ENCODE peak calls at places on chromosomes 2 and 18, in seven cellular contexts. U is lower leg skin, R is esophagus muscularis mucosa, Z is fibroblast of the aortic adventitia, I is adrenal gland, D is fibroblast of mammary gland, H is foreskin fibroblast. X is an unnamed sample.

GRCh38 chr2:85326946-85327756 is 638 bp downstream of the TGOLN2 start:
- DNase-seq in I (peak), D (peak), R (no peak), H (peak), U (peak), Z (peak), X (peak)

GRCh38 chr2:17518212-17519154 is at the start of gene RAD51AP2:
- DNase-seq in U (peak), R (peak), D (peak), H (peak), I (peak), Z (peak), X (no peak)

GRCh38 chr2:196482119-196483065 is 157.1 kb upstream of the CCDC150 start:
- DNase-seq in D (peak), U (no peak), Z (peak), I (no peak), R (no peak), H (peak), X (no peak)

GRCh38 chr18:79873449-79874110 is 75.8 kb downstream of the KCNG2 start:
- DNase-seq in U (no peak), R (no peak), H (no peak), Z (peak), D (peak), I (no peak), X (no peak)

GRCh38 chr2:30765876-30766470 is 41.3 kb downstream of the CAPN13 start:
- DNase-seq in H (no peak), U (no peak), D (no peak), R (no peak), I (no peak), Z (no peak), X (peak)

GRCh38 chr2:54088719-54089118 is 26.7 kb upstream of the ACYP2 start:
- DNase-seq in I (no peak), R (no peak), U (no peak), D (no peak), Z (no peak), H (no peak), X (no peak)

GRCh38 chr2:231127936-231128335 is 3.1 kb upstream of the HTR2B start:
- DNase-seq in Z (no peak), H (no peak), U (no peak), D (no peak), I (no peak), R (no peak), X (no peak)

GRCh38 chr18:34929336-34929780 is 111.9 kb upstream of the MAPRE2 start:
- DNase-seq in Z (peak), D (peak), U (no peak), R (no peak), H (peak), I (no peak), X (no peak)

GRCh38 chr2:4715065-4715464 is 977.1 kb upstream of the SOX11 start:
- DNase-seq in D (no peak), Z (no peak), I (no peak), H (no peak), R (no peak), U (no peak), X (peak)

DNA sequence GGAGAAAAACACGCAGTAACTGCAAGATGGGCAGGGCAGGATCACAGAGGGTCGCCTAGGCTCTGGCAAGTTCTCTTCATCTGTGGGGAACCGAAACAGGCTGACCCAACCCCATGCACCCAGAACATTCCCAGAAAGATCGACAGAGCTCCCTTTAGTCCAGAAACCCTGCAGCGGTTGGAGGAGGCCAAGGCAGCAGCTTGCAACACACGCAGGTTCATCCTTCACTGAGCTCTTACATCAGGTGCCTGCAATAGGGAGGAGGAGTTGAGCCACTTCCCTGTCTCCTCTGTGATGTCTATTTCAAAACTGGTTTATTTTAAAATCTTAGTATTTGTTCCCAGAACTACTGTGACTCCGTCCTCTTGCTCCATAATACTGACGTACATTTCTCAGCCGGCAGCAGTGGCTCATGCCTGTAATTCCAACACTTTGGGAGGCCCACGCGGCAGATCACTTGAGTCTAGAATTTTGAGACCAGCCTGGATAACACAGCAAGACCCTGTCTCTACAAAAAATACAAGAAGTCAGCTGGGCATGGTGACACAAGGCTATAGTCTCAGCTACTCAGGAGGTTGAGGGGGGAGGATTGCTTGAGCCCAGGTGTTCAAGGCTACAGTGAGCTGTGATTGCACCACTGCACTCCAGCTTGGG is 11.5 kb upstream of the SLC11A1 start:
- DNase-seq in R (no peak), Z (peak), H (peak), U (no peak), D (peak), I (no peak), X (no peak)
- H3K4me3 ChIP-seq in R (no peak), Z (no peak), H (no peak), U (no peak), D (no peak), I (no peak), X (no peak)

GRCh38 chr2:222423632-222424280 is 587 bp upstream of the SGPP2 start:
- DNase-seq in Z (peak), I (no peak), D (no peak), R (peak), U (no peak), H (no peak), X (no peak)
- H3K4me3 ChIP-seq in Z (no peak), I (no peak), D (no peak), R (peak), U (no peak), H (no peak), X (no peak)

GRCh38 chr2:218229851-218230250 is 12.9 kb downstream of the ARPC2 start:
- DNase-seq in U (no peak), R (no peak), Z (peak), H (peak), D (no peak), I (no peak), X (no peak)

GRCh38 chr2:218226903-218227302 is 9.9 kb downstream of the ARPC2 start:
- DNase-seq in R (no peak), U (no peak), I (no peak), D (no peak), Z (no peak), H (no peak), X (no peak)

GRCh38 chr2:218230882-218231281 is 13.9 kb downstream of the ARPC2 start:
- DNase-seq in D (peak), Z (peak), U (no peak), I (no peak), R (no peak), H (peak), X (peak)

GRCh38 chr2:218228366-218229092 is 11.5 kb downstream of the ARPC2 start:
- DNase-seq in Z (no peak), H (peak), I (no peak), R (no peak), U (no peak), D (peak), X (no peak)

DNA sequence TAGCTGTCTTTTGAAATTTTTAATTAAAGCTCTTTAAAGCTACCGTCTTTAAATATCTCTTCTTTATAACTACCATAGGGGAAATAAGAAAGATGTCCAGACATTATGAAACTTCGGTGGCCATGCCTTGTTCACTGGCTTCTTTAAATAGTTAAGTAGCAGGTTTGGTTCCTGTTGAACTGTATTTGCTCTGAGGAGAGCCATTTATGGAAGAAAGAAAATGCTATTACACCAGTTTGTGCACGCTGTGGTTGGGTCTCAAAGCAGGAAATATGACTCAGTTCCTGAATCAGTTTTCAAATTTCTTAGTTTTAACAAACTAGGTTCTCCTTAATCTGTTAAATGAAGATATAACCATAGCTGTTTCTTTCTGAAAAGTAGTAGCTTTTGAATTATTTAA is 12.2 kb downstream of the ARPC2 start:
- DNase-seq in H (peak), R (no peak), I (no peak), D (peak), Z (peak), U (no peak), X (peak)
- H3K4me3 ChIP-seq in H (no peak), R (no peak), I (no peak), D (no peak), Z (no peak), U (no peak), X (no peak)

DNA sequence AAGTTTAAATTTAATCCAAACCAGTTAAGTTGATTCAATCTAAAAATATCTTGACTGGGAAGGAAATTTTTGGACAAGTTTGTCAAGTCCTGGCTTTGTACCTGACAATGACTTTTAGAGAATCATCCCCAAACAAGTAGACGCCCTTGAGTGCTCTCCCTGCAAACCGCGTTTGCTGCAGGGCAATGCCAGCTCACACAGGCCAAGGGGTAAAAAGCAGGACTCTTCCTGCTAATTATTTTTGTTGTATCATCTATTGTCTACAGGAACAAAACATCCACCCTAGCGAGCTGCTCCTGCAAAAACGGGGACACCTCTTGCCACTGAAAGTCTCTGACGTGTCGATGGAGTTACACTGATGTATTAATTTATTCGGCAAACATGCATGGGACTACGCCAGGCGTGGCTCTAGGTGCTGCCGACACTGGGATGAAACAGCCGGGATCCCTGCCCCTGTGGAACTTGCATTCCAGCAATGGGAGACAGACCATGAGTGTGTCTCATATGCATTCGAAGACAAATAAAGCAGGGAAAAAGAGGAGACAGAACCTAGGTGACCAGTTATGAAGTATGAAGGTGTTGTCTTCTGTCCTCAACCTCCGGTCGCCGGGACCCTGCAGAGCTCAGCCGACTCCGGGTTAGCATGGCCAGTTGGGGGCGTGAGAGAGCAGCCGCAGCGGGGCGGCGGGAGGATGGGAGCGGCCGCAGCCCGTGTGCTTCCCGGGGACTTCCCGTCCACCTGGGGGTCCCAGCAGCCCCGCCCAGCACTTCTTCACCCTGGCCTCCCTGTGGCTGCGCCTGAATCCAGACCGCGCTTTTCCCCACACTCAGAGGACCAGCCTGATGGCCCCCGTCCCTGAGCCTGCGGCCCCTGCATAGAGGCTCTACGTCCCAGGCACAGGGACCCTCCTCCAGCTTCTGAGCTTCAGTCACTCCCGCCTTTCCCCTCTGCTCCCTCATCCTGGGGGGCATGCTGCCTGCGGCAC is 11.2 kb downstream of the ID2 start:
- DNase-seq in H (no peak), U (no peak), D (no peak), I (peak), R (no peak), Z (no peak), X (no peak)
- H3K4me3 ChIP-seq in H (no peak), U (no peak), D (no peak), I (no peak), R (peak), Z (peak), X (no peak)

DNA sequence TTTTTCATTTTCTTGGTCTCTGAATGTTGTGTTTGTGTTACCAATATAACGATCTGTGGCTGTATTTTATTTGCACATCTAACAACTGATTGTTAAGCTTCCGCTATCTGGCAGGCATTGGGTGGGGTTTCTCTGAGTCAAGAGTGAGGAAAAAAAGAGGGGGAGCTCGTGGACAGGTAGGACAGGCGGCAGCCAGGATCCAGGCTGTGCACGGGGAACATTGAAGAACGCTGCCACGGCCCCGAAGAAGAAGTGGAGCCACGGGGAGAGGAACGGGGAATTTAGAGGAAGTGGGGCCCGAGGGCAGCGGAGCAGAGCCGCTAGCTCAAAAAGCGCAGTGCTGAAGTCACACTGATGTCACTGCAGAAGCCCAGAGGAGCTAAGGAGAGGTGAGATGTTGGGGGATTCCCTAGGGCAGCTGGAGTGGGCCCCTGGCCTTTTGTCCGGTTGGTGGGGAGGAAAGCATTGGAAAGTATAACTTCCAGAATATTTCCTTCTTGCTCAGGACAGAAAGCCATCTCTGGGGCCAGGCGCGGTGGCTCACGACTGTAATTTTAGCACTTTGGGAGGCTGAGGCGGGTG is 20.9 kb upstream of the DNMT3A start:
- DNase-seq in H (peak), D (no peak), U (no peak), R (no peak), Z (no peak), I (peak), X (no peak)
- H3K4me3 ChIP-seq in H (peak), D (peak), U (no peak), R (peak), Z (peak), I (no peak), X (peak)

DNA sequence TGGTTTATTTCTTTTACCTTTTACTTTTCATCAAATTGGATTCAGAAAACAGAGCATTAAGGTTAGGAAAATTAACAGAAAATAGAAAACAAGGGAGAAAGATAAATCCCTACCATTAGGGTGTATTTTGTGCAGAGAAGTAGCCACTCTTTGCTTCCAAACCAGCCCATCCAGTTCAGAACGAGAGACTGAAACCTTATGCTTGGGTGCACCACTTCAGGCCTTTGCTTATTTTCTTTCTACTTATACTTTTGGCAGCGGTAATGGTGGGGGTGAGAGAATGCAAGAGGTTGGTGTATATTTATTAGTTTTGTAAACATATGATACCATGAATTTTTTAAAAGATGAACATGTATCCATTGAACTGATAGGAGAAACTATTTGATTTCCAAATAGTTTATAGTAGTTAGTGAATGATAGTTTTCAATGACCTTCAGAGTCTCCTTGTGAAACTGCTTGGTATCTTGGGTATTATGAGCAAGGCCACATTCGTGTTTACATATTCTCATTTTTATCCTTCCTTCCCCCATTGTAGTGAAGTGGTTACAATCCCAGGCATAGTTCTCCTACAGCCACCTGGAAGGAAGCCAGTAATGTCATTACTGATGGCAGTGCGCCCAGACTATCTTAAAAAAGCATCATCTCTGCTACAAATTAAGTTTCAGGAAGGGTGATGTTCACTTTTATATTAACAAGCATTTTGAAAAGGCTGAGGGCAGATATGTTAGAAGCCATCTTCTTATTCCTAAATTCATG is 60.8 kb downstream of the MFSD6 start:
- DNase-seq in Z (peak), U (peak), R (no peak), H (peak), I (peak), D (peak), X (peak)
- H3K4me3 ChIP-seq in Z (no peak), U (no peak), R (no peak), H (no peak), I (no peak), D (no peak), X (no peak)

GRCh38 chr2:133674433-133675331 is 106.4 kb upstream of the NCKAP5 start:
- DNase-seq in U (peak), H (peak), Z (peak), D (peak), R (no peak), I (peak), X (no peak)
- H3K4me3 ChIP-seq in U (no peak), H (peak), Z (peak), D (no peak), R (peak), I (no peak), X (no peak)